ENCODE peak calls at places on chromosomes 12 and 14, in four cellular contexts. S, C, F and A are unnamed samples.

GRCh38 chr14:61150851-61151250 is 130.3 kb downstream of the TMEM30B start:
- DNase-seq in S (no peak), C (no peak), F (no peak), A (no peak)

GRCh38 chr14:43145361-43145760 is 1361.7 kb downstream of the FSCB start:
- DNase-seq in S (no peak), C (no peak), F (no peak), A (no peak)

GRCh38 chr14:69997849-69998248 is 118.6 kb downstream of the SMOC1 start:
- DNase-seq in S (peak), C (no peak), F (no peak), A (no peak)

GRCh38 chr12:105775351-105775750 is 363.4 kb downstream of the NUAK1 start:
- DNase-seq in S (no peak), C (no peak), F (no peak), A (no peak)

GRCh38 chr14:86973177-86973576 is 1019.8 kb downstream of the GALC start:
- DNase-seq in S (no peak), C (no peak), F (no peak), A (no peak)

GRCh38 chr12:127280393-127281275 is 986.3 kb upstream of the TMEM132C start:
- DNase-seq in S (peak), C (peak), F (peak), A (no peak)

GRCh38 chr12:29241821-29242591 is 92.9 kb downstream of the FAR2 start:
- DNase-seq in S (no peak), C (peak), F (no peak), A (peak)

GRCh38 chr14:73696466-73697390 is 17.5 kb downstream of the PNMA1 start:
- DNase-seq in S (peak), C (peak), F (no peak), A (peak)

GRCh38 chr14:51576112-51576420 is 75.6 kb upstream of the FRMD6 start:
- DNase-seq in S (no peak), C (no peak), F (no peak), A (no peak)

GRCh38 chr14:104082807-104083206 is 2.7 kb upstream of the ASPG start:
- DNase-seq in S (no peak), C (no peak), F (no peak), A (no peak)

GRCh38 chr12:113457710-113458109 is 14.0 kb downstream of the LHX5 start:
- DNase-seq in S (no peak), C (no peak), F (no peak), A (no peak)

GRCh38 chr12:32051511-32052299 is 54.9 kb upstream of the BICD1 start:
- DNase-seq in S (peak), C (peak), F (no peak), A (peak)

GRCh38 chr12:110776410-110776809 is 33.7 kb upstream of the PPP1CC start:
- DNase-seq in S (no peak), C (no peak), F (no peak), A (no peak)

GRCh38 chr14:31787377-31787776 is 226.2 kb downstream of the NUBPL start:
- DNase-seq in S (peak), C (peak), F (peak), A (peak)

GRCh38 chr14:22463763-22464173 is 125.3 kb downstream of the DAD1 start:
- DNase-seq in S (no peak), C (no peak), F (no peak), A (no peak)

GRCh38 chr14:91229743-91230200 is 14.7 kb downstream of the GPR68 start:
- DNase-seq in S (no peak), C (no peak), F (no peak), A (peak)

GRCh38 chr12:131575371-131575770 is 135.5 kb upstream of the SFSWAP start:
- DNase-seq in S (no peak), C (no peak), F (no peak), A (no peak)

GRCh38 chr12:94242871-94243270 is 94.5 kb downstream of the PLXNC1 start:
- DNase-seq in S (no peak), C (no peak), F (no peak), A (peak)

GRCh38 chr12:94670075-94670474 is 19.7 kb upstream of the TMCC3 start:
- DNase-seq in S (no peak), C (no peak), F (no peak), A (no peak)

GRCh38 chr12:108642269-108642870 is 8.7 kb upstream of the SELPLG start:
- DNase-seq in S (no peak), C (no peak), F (no peak), A (no peak)

GRCh38 chr12:19130224-19131019 is 889 bp downstream of the PLEKHA5 start:
- DNase-seq in S (peak), C (no peak), F (peak), A (peak)

GRCh38 chr12:123529636-123530035 is 3.9 kb downstream of the RILPL1 start:
- DNase-seq in S (no peak), C (no peak), F (no peak), A (no peak)

GRCh38 chr14:51750542-51750941 is 98.8 kb downstream of the FRMD6 start:
- DNase-seq in S (no peak), C (peak), F (no peak), A (peak)

GRCh38 chr14:99035712-99036593 is 236.0 kb downstream of the BCL11B start:
- DNase-seq in S (peak), C (peak), F (no peak), A (peak)

GRCh38 chr14:99724196-99724891 is 40.2 kb downstream of the CYP46A1 start:
- DNase-seq in S (no peak), C (no peak), F (no peak), A (peak)

GRCh38 chr12:96034631-96035282 is 630 bp downstream of the LTA4H start:
- DNase-seq in S (peak), C (no peak), F (peak), A (peak)

DNA sequence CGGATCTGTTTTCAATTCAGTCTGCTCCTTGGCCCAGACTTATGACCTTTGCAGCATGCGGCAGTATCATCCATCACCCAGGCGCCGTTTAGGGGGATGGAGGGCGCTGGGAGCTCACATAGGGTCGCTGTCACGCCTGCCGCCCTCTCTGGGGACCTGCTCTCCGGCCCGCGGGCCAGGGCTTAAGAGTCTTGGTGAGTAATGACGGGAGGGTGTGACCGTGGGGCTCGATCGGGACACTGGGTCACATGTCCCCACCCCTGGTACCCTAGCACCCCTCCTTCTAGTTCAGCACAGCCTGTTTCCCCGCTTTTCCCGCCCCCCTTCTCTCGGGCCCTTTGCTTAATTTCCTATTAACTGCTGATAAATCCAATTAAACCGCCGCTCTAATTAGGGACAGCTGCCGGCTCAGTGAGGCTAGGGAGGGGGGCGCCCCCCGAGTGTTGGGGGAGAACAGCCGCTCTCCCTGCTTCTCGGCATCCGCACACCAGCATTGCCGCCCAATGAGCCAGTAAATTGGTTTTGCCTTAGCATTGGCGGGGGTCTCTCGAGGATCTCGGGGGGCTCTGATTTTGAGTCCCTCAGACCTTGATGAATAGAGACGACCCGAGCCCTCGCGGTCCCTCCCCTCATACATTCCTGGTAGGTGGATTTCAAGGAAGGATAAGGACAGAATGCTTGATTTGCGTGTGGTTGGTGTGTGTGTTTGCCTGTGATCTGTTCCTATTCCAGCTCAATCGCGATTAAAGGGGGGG is 9.3 kb downstream of the STAC3 start:
- DNase-seq in S (no peak), C (no peak), F (no peak), A (no peak)
- TF ChIP-seq CTCF in S (no peak), C (no peak), F (no peak), A (no peak)

DNA sequence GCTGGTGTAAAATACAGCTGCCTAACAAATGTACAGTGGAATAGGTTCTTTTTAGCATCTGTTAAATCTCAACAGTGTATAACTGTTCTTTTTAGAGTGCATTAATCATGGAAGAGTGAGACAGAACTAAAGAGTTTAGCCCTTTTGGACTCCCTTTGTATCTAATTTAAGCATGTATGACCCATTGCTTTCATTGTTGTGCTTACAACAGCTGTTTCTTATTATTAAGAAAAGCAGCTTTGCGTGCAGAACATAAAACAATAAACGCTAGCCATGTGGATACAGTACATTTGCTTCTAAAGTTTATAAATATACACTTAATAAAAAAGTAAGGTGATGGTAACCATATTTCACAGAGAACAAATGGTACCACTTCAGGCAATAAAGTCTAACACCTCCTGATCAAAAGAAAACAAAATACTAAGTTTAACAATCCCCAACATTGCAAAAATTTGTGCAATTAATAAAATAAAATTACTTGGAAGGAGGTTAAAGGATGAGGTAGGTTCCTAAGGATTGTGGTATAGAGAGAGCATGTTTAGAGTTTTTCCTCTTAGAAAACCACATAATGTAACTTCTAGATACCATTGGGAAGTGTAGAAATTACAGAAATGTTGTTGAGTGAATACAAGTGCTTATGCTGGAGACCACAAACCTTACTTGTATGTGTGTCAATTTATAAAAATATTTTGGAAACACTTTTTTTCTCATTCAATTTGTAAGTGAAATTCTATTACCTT is 448.7 kb downstream of the SLC6A15 start:
- DNase-seq in S (no peak), C (no peak), F (no peak), A (no peak)
- TF ChIP-seq MAX in S (no peak), C (no peak), F (no peak), A (no peak)

DNA sequence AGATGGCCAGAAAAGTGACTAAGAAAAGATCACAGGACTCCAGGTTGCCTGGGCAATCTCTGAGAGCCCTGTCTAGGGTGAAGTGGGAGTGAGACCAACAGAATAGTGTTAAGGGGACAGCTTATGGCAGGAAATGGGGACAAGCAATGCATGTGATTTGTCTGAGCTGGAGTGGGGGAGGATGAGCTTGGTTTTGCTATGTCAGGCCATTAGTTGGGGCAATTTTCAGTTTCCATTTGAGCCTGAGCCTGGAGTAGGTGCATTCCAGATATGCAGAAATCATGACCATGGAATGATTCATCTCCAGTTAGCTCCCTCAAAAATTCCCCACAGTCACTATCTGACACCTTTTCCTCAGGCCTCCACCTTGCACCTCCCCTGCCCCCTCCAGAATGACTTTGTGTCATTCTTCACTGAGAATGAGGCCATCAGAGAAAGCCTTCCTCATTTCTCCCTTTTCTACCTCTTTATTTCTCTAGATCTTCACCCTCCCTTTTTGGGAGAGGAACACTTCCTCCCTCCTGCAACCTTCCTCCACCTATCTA is 150.9 kb upstream of the PLEKHG7 start:
- DNase-seq in S (peak), C (no peak), F (no peak), A (peak)
- TF ChIP-seq POLR2A in S (no peak), C (no peak), F (no peak), A (no peak)

DNA sequence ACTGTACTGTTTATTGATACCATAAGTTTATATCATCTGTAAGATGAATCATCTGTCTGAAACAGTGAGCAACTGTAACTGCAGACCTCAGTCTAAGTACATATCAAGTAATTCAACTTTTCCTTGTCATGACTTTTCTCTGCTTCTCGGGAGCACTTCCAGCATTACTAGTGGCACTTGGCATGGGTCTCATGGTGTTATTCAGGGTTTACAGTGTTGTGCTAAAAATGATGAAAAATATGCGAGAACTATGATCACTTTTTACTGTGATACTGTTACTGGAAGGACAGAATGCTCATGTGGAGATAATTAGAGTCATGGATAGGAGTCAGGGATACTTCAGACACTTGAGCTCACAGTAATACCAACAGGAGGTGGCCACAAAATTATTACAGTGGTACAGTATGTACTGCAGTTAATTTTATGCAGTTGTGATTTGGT is 8.3 kb downstream of the KTN1 start:
- DNase-seq in S (no peak), C (no peak), F (no peak), A (no peak)
- TF ChIP-seq CTCF in S (no peak), C (no peak), F (no peak), A (no peak)

DNA sequence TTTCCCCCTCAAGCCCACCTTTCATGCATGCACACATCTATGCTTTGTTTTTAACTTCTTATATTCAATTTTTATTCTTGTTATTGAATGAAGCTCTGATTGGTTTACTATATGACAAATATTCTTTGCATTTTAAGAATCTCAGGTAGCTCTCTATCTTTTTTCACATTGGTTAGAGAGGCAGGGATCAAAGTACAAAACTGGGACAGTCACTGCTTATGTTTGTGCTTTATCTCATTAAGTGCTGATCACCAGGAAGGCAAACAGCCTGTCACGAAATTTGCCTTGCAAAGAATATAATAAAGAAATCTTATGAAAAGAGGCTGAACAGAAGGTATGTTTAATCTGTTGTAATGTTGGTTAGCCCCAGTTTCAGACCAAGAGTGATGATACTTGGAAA is 29.7 kb upstream of the INSM2 start:
- DNase-seq in S (no peak), C (no peak), F (no peak), A (no peak)
- TF ChIP-seq MAX in S (no peak), C (no peak), F (no peak), A (no peak)

GRCh38 chr12:68838046-68838886 is 30.3 kb downstream of the MDM2 start:
- DNase-seq in S (no peak), C (no peak), F (no peak), A (no peak)

GRCh38 chr12:68837215-68837614 is 29.2 kb downstream of the MDM2 start:
- DNase-seq in S (no peak), C (no peak), F (no peak), A (no peak)

GRCh38 chr12:68833508-68833907 is 25.5 kb downstream of the MDM2 start:
- DNase-seq in S (no peak), C (no peak), F (no peak), A (no peak)

GRCh38 chr12:68832504-68832867 is 24.5 kb downstream of the MDM2 start:
- DNase-seq in S (no peak), C (no peak), F (no peak), A (no peak)

GRCh38 chr12:68835333-68835908 is 27.4 kb downstream of the MDM2 start:
- DNase-seq in S (no peak), C (no peak), F (no peak), A (no peak)
- TF ChIP-seq POLR2A in S (no peak), C (no peak), F (no peak), A (no peak)